ENCODE peak calls at places on chromosomes 13 and 19, in six cellular contexts. H, I, A, P, T and E are unnamed samples.

GRCh38 chr13:99956473-99957349 is 14.9 kb downstream of the ZIC5 start:
- DNase-seq in H (no peak), I (no peak), A (no peak), P (no peak), T (no peak), E (no peak)

GRCh38 chr13:41267106-41267505 is 3.7 kb upstream of the MTRF1 start:
- DNase-seq in H (peak; percentile 18), I (no peak), A (no peak), P (peak; percentile 82), T (no peak), E (no peak)

GRCh38 chr19:39818626-39819097 is 15.3 kb downstream of the DYRK1B start:
- DNase-seq in H (no peak), I (no peak), A (no peak), P (no peak), T (no peak), E (no peak)

GRCh38 chr19:38975861-38976271 is 324 bp upstream of the FBXO17 start:
- DNase-seq in H (peak; percentile 31), I (peak; percentile 48), A (no peak), P (no peak), T (no peak), E (no peak)

GRCh38 chr13:90416519-90416918 is 931.0 kb upstream of the MIR17HG start:
- DNase-seq in H (peak; percentile 43), I (no peak), A (peak; percentile 14), P (peak; percentile 24), T (no peak), E (peak; percentile 86)

GRCh38 chr13:81929988-81930387 is 1589.1 kb upstream of the SPRY2 start:
- DNase-seq in H (no peak), I (no peak), A (peak; percentile 9), P (peak; percentile 3), T (no peak), E (no peak)

GRCh38 chr19:8423821-8424223 is 10.7 kb downstream of the MARCHF2 start:
- DNase-seq in H (peak; percentile 97), I (peak; percentile 70), A (peak; percentile 96), P (peak; percentile 93), T (peak; percentile 91), E (peak; percentile 93)

GRCh38 chr13:113973218-113974164 is at the start of gene C13orf46:
- DNase-seq in H (no peak), I (no peak), A (no peak), P (no peak), T (peak; percentile 11), E (no peak)

GRCh38 chr19:53492153-53492552 is 24.6 kb downstream of the ZNF813 start:
- DNase-seq in H (no peak), I (no peak), A (no peak), P (no peak), T (no peak), E (no peak)

GRCh38 chr19:15254547-15254946 is 22.3 kb upstream of the EPHX3 start:
- DNase-seq in H (no peak), I (no peak), A (no peak), P (no peak), T (no peak), E (no peak)

GRCh38 chr13:19632915-19633339 is 532 bp upstream of the MPHOSPH8 start:
- DNase-seq in H (no peak), I (no peak), A (no peak), P (no peak), T (no peak), E (no peak)

GRCh38 chr19:4815426-4816387 is 15.8 kb downstream of the TICAM1 start:
- DNase-seq in H (peak; percentile 92), I (peak; percentile 92), A (peak; percentile 65), P (peak; percentile 75), T (peak; percentile 95), E (no peak)

GRCh38 chr19:44539236-44539819 is 9.9 kb upstream of the CEACAM20 start:
- DNase-seq in H (peak; percentile 51), I (no peak), A (no peak), P (peak; percentile 52), T (no peak), E (no peak)

GRCh38 chr13:67740871-67741475 is 510.8 kb upstream of the PCDH9 start:
- DNase-seq in H (no peak), I (no peak), A (no peak), P (no peak), T (no peak), E (no peak)

GRCh38 chr19:50794074-50794777 is 4.0 kb downstream of the ACP4 start:
- DNase-seq in H (no peak), I (peak; percentile 69), A (no peak), P (peak; percentile 43), T (peak; percentile 66), E (no peak)

GRCh38 chr13:41716236-41716635 is 244.7 kb downstream of the VWA8 start:
- DNase-seq in H (no peak), I (no peak), A (no peak), P (no peak), T (no peak), E (no peak)

GRCh38 chr19:32456406-32456805 is 50.8 kb downstream of the DPY19L3 start:
- DNase-seq in H (no peak), I (no peak), A (no peak), P (no peak), T (no peak), E (no peak)
- H3K36me3 ChIP-seq in H (peaks cover 29% of the 10 kb centered on the region), I (no peaks in the 10 kb centered on the region), A (no peaks in the 10 kb centered on the region), P (peaks cover 2% of the 10 kb centered on the region), T (peaks cover 21% of the 10 kb centered on the region), E (peaks cover 1% of the 10 kb centered on the region)

GRCh38 chr13:63636231-63636993 is 2220.8 kb upstream of the PCDH20 start:
- DNase-seq in H (no peak), I (peak; percentile 5), A (no peak), P (no peak), T (peak; percentile 15), E (no peak)
- TF ChIP-seq CTCF in H (peak; percentile 0), I (no peak), A (peak; percentile 45), P (peak; percentile 8), T (peak; percentile 69), E (peak; percentile 7)

DNA sequence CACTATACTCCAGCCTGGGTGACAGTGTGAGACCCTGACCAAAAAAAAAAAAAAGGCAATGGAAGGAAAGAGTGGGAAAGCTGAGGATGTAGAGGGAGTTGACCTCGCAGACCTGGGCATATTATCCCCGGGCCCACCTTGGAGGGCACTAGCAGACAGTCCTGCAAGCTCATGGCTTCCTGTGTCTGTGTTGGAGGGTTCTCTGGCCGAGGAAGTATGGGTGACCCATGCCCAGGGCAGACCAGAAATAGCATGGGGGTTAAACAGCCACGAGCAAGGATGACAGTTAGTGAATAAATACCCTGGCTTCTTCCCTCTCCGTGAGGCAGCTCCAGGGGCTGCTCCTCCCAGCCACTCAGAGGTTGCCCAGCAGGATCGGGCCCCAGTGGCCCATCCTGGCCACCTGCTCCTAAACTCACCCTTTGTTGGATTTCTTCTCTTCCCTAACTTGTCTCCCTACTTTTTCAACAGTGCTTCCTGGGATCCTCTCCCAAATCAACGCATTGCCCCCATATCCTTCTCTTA is 485.8 kb downstream of the ZNF536 start:
- DNase-seq in H (no peak), I (no peak), A (no peak), P (no peak), T (no peak), E (no peak)
- H3K36me3 ChIP-seq in H (no peaks in the 10 kb centered on the region), I (no peaks in the 10 kb centered on the region), A (no peaks in the 10 kb centered on the region), P (no peaks in the 10 kb centered on the region), T (no peaks in the 10 kb centered on the region), E (no peaks in the 10 kb centered on the region)

GRCh38 chr13:80408270-80408669 is 67.3 kb upstream of the SPRY2 start:
- DNase-seq in H (no peak), I (peak; percentile 11), A (no peak), P (no peak), T (peak; percentile 23), E (no peak)
- TF ChIP-seq CTCF in H (no peak), I (no peak), A (no peak), P (peak; percentile 6), T (peak; percentile 39), E (no peak)